ENCODE peak calls at places on chromosomes 16 and 17, in seven cellular contexts. F is fibroblast of pulmonary artery, M is ovary, K is foreskin fibroblast, B is A549, C is AG04450, S is fibroblast of lung. D is an unnamed sample.

GRCh38 chr16:85301171-85301690 is 189.0 kb upstream of the CIBAR2 start:
- DNase-seq in S (no peak), F (no peak), B (no peak), C (no peak), M (no peak), K (no peak), D (no peak)

GRCh38 chr17:8015957-8016631 is 13.7 kb downstream of the GUCY2D start:
- DNase-seq in C (no peak), B (no peak), M (no peak), F (no peak), S (peak), K (no peak), D (no peak)

GRCh38 chr16:77307764-77308561 is 108.8 kb downstream of the SYCE1L start:
- DNase-seq in M (no peak), K (peak), B (peak), S (peak), F (peak), C (no peak), D (no peak)

GRCh38 chr17:50467855-50468119 is 893 bp downstream of the CHAD start:
- DNase-seq in C (no peak), B (no peak), F (no peak), S (no peak), M (no peak), K (no peak), D (no peak)

GRCh38 chr16:81588326-81589081 is 143.9 kb downstream of the CMIP start:
- DNase-seq in S (no peak), C (no peak), B (no peak), M (no peak), K (no peak), F (no peak), D (no peak)

GRCh38 chr17:34892864-34893263 is 68.4 kb downstream of the CCT6B start:
- DNase-seq in K (peak), M (no peak), S (no peak), F (no peak), C (no peak), B (peak), D (no peak)

GRCh38 chr17:61815863-61816523 is 47.3 kb downstream of the BRIP1 start:
- DNase-seq in B (no peak), F (no peak), K (no peak), C (no peak), M (no peak), S (no peak), D (no peak)

GRCh38 chr17:48724241-48725004 is 1.4 kb downstream of the PRAC2 start:
- DNase-seq in C (peak), F (peak), S (peak), K (peak), B (peak), M (peak), D (peak)

GRCh38 chr16:86567701-86568571 is 1.3 kb downstream of the FOXC2 start:
- DNase-seq in S (peak), F (peak), C (no peak), B (no peak), M (no peak), K (peak), D (no peak)

GRCh38 chr16:57694556-57695377 is at the start of gene DRC7:
- DNase-seq in K (peak), C (no peak), M (no peak), B (peak), F (peak), S (peak), D (peak)

GRCh38 chr17:29793501-29793900 is 136.5 kb downstream of the SSH2 start:
- DNase-seq in B (no peak), K (no peak), C (no peak), M (no peak), F (no peak), S (peak), D (no peak)

GRCh38 chr16:88810868-88811599 is 694 bp downstream of the APRT start:
- DNase-seq in M (peak), F (peak), C (peak), S (peak), B (peak), K (peak), D (peak)

GRCh38 chr16:51971184-51971583 is 575.8 kb downstream of the TOX3 start:
- DNase-seq in M (no peak), F (peak), C (no peak), B (peak), K (peak), S (no peak), D (peak)

GRCh38 chr16:14672403-14672971 is 21.6 kb downstream of the PLA2G10 start:
- DNase-seq in M (no peak), K (no peak), B (peak), S (no peak), F (no peak), C (no peak), D (no peak)
- TF ChIP-seq CTCF in M (no peak), K (no peak), B (no peak), S (no peak), F (no peak), C (no peak), D (no peak)

GRCh38 chr16:68380676-68381362 is 67.5 kb downstream of the SMPD3 start:
- DNase-seq in F (no peak), M (no peak), B (no peak), C (no peak), S (no peak), K (no peak), D (no peak)

GRCh38 chr16:68381363-68381724 is 67.0 kb downstream of the SMPD3 start:
- DNase-seq in S (no peak), M (no peak), K (no peak), C (no peak), B (peak), F (no peak), D (no peak)

GRCh38 chr16:68380348-68380670 is 68.0 kb downstream of the SMPD3 start:
- DNase-seq in B (no peak), C (no peak), M (no peak), S (no peak), K (no peak), F (no peak), D (no peak)

GRCh38 chr16:68383858-68384257 is 64.5 kb downstream of the SMPD3 start:
- DNase-seq in B (no peak), M (no peak), C (no peak), S (no peak), K (no peak), F (no peak), D (no peak)

DNA sequence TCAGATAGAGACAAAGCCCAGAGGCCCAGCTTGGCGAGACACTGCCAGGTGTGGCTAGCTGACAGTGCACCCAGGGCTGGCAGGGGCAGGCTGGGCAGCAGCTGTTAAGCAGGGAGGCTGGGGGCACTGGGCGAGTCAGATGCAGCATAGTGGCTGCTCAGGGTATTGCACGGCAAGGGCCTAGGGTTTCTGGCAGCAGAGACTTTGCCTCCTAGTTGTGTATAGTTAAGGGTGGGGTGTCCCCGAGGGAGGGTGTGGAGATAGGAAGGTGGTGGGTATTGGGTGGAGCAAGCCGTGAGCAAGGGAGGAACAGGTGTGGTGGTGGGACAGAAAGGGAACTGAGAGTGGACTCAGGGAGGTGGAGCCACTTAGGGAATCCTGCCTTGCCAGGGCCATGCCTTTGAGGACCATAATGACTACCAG is 66.0 kb downstream of the SMPD3 start:
- DNase-seq in K (no peak), F (no peak), M (no peak), C (no peak), B (peak), S (no peak), D (no peak)
- TF ChIP-seq CTCF in K (no peak), F (peak), M (no peak), C (peak), B (no peak), S (no peak), D (peak)

GRCh38 chr17:31532526-31532925 is 141.1 kb downstream of the RAB11FIP4 start:
- DNase-seq in K (no peak), F (no peak), C (no peak), S (no peak), M (no peak), B (no peak), D (no peak)

GRCh38 chr17:31535581-31535981 is 144.1 kb downstream of the RAB11FIP4 start:
- DNase-seq in M (no peak), K (no peak), B (no peak), S (no peak), C (no peak), F (no peak), D (no peak)

GRCh38 chr17:31532161-31532515 is 140.7 kb downstream of the RAB11FIP4 start:
- DNase-seq in F (no peak), B (no peak), K (no peak), M (no peak), S (no peak), C (no peak), D (no peak)

GRCh38 chr17:31534223-31534888 is 142.9 kb downstream of the RAB11FIP4 start:
- DNase-seq in F (peak), M (peak), S (peak), C (no peak), B (no peak), K (no peak), D (no peak)

GRCh38 chr17:31533546-31534155 is 142.2 kb downstream of the RAB11FIP4 start:
- DNase-seq in S (peak), B (peak), M (peak), F (peak), K (peak), C (peak), D (peak)
- TF ChIP-seq CTCF in S (peak), B (peak), M (no peak), F (peak), K (peak), C (peak), D (peak)

GRCh38 chr16:78388920-78389564 is 289.6 kb downstream of the WWOX start:
- DNase-seq in F (no peak), C (no peak), K (no peak), S (no peak), M (no peak), B (no peak), D (no peak)

GRCh38 chr16:78385406-78385805 is 286.0 kb downstream of the WWOX start:
- DNase-seq in K (no peak), B (no peak), M (no peak), C (no peak), F (no peak), S (no peak), D (no peak)

GRCh38 chr16:78383118-78383517 is 283.7 kb downstream of the WWOX start:
- DNase-seq in B (no peak), M (no peak), C (no peak), S (no peak), F (no peak), K (no peak), D (no peak)

GRCh38 chr16:78390070-78390469 is 290.6 kb downstream of the WWOX start:
- DNase-seq in C (no peak), M (no peak), K (no peak), S (no peak), F (no peak), B (no peak), D (no peak)

GRCh38 chr16:78386925-78387324 is 287.5 kb downstream of the WWOX start:
- DNase-seq in F (no peak), M (no peak), B (no peak), C (no peak), S (no peak), K (no peak), D (no peak)
- TF ChIP-seq CTCF in F (no peak), M (no peak), B (no peak), C (no peak), S (no peak), K (no peak), D (no peak)

GRCh38 chr17:6425407-6425806 is 9.5 kb downstream of the AIPL1 start:
- DNase-seq in K (no peak), F (no peak), S (no peak), C (no peak), B (no peak), M (no peak), D (no peak)

GRCh38 chr17:6428207-6428965 is 6.5 kb downstream of the AIPL1 start:
- DNase-seq in M (no peak), B (no peak), S (no peak), K (no peak), C (no peak), F (no peak), D (no peak)

GRCh38 chr17:6426356-6427101 is 8.4 kb downstream of the AIPL1 start:
- DNase-seq in C (no peak), M (no peak), F (no peak), K (no peak), B (no peak), S (no peak), D (no peak)

GRCh38 chr17:6429266-6429665 is 5.7 kb downstream of the AIPL1 start:
- DNase-seq in B (no peak), S (no peak), M (no peak), C (no peak), K (no peak), F (no peak), D (no peak)

DNA sequence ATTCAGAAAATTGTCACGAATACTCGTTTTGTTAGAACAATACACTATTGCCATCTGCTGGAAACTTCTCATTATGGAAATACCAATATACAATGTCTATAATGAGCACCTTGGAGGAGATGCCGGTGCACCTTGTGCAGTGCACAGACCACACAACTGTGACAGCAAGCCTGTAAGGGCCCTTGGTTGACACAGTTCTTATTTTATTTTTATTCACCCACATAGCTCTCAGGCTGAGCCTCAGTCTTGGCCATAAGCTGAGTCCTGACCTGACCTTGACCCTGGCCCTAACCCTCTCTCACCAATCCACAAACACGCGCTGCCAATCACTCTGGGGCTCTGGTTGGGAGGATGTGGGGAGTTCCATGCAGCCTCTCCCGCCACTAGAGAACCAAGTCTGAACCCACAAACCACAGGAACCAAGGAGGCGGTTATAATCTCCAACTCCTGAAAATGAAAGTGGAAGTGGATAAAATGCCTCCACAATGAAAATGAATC is 7.6 kb downstream of the AIPL1 start:
- DNase-seq in M (no peak), C (no peak), F (no peak), B (no peak), K (peak), S (peak), D (peak)
- TF ChIP-seq CTCF in M (no peak), C (no peak), F (no peak), B (peak), K (no peak), S (no peak), D (peak)